ENCODE peak calls at places on chromosomes 1 and 21, in seven cellular contexts. Z is substantia nigra, J is breast epithelium, X is dorsolateral prefrontal cortex, E is AG04450, P is K562, L is neural progenitor cell. V is an unnamed sample.

GRCh38 chr1:62676606-62677356 is 11.4 kb downstream of the DOCK7 start:
- DNase-seq in Z (no peak), J (no peak), X (no peak), E (no peak), P (no peak), L (no peak), V (no peak)

GRCh38 chr1:88276158-88276557 is 407.9 kb upstream of the PKN2 start:
- DNase-seq in Z (no peak), J (no peak), X (no peak), E (no peak), P (no peak), L (no peak), V (no peak)

GRCh38 chr1:154445040-154445472 is 39.9 kb downstream of the IL6R start:
- DNase-seq in Z (no peak), J (no peak), X (no peak), E (peak; percentile 61), P (no peak), L (no peak), V (no peak)

GRCh38 chr21:36783612-36784383 is 84.9 kb downstream of the SIM2 start:
- DNase-seq in Z (no peak), J (no peak), X (no peak), E (peak; percentile 65), P (no peak), L (no peak), V (no peak)

GRCh38 chr1:224996266-224996665 is 66.8 kb downstream of the DNAH14 start:
- DNase-seq in Z (no peak), J (no peak), X (no peak), E (no peak), P (no peak), L (no peak), V (no peak)

GRCh38 chr1:86546787-86547221 is at the start of gene CLCA4:
- DNase-seq in Z (no peak), J (no peak), X (no peak), E (no peak), P (no peak), L (no peak), V (no peak)

GRCh38 chr1:84877592-84877991 is 15.4 kb downstream of the LPAR3 start:
- DNase-seq in Z (no peak), J (no peak), X (no peak), E (peak; percentile 46), P (no peak), L (no peak), V (no peak)

GRCh38 chr1:155871390-155871789 is 12.0 kb downstream of the SYT11 start:
- DNase-seq in Z (peak; percentile 85), J (no peak), X (peak; percentile 91), E (no peak), P (no peak), L (peak; percentile 38), V (peak; percentile 90)

GRCh38 chr1:178438432-178438831 is 58.3 kb downstream of the CLEC20A start:
- DNase-seq in Z (no peak), J (no peak), X (no peak), E (no peak), P (no peak), L (no peak), V (no peak)

GRCh38 chr21:39519835-39520234 is 68.1 kb downstream of the SH3BGR start:
- DNase-seq in Z (no peak), J (no peak), X (no peak), E (no peak), P (no peak), L (no peak), V (no peak)

GRCh38 chr1:246930830-246931548 is 759 bp downstream of the AHCTF1 start:
- DNase-seq in Z (peak; percentile 60), J (peak; percentile 44), X (peak; percentile 48), E (no peak), P (peak; percentile 56), L (no peak), V (peak; percentile 48)

GRCh38 chr21:43372663-43373386 is 54.1 kb downstream of the SIK1 start:
- DNase-seq in Z (no peak), J (peak; percentile 84), X (no peak), E (no peak), P (no peak), L (no peak), V (no peak)

GRCh38 chr1:160942926-160943325 is 11.7 kb downstream of the ITLN2 start:
- DNase-seq in Z (no peak), J (no peak), X (no peak), E (no peak), P (no peak), L (peak; percentile 12), V (no peak)

GRCh38 chr21:15221799-15222386 is 157.1 kb upstream of the NRIP1 start:
- DNase-seq in Z (no peak), J (no peak), X (no peak), E (peak; percentile 7), P (no peak), L (peak; percentile 23), V (no peak)

GRCh38 chr21:45019887-45020537 is 54.4 kb upstream of the ADARB1 start:
- DNase-seq in Z (no peak), J (no peak), X (no peak), E (no peak), P (no peak), L (no peak), V (no peak)

GRCh38 chr1:215636258-215636965 is 69.3 kb downstream of the KCTD3 start:
- DNase-seq in Z (no peak), J (peak; percentile 41), X (no peak), E (no peak), P (no peak), L (no peak), V (no peak)

GRCh38 chr1:28329395-28330153 is 734 bp downstream of the MED18 start:
- DNase-seq in Z (no peak), J (no peak), X (no peak), E (no peak), P (no peak), L (peak; percentile 60), V (no peak)

GRCh38 chr1:62417351-62417999 is 19.4 kb upstream of the USP1 start:
- DNase-seq in Z (no peak), J (no peak), X (no peak), E (no peak), P (no peak), L (no peak), V (no peak)

GRCh38 chr1:156477526-156478249 is 22.9 kb downstream of the MEF2D start:
- DNase-seq in Z (peak; percentile 23), J (no peak), X (no peak), E (no peak), P (no peak), L (no peak), V (no peak)

GRCh38 chr1:27227765-27228164 is 6.7 kb upstream of the WDTC1 start:
- DNase-seq in Z (no peak), J (no peak), X (no peak), E (no peak), P (no peak), L (no peak), V (no peak)

GRCh38 chr1:109277434-109278204 is 5.3 kb downstream of the PSRC1 start:
- DNase-seq in Z (peak; percentile 82), J (no peak), X (peak; percentile 84), E (no peak), P (peak; percentile 91), L (peak; percentile 82), V (peak; percentile 72)

GRCh38 chr1:112544011-112544688 is 35.4 kb downstream of the WNT2B start:
- DNase-seq in Z (no peak), J (no peak), X (no peak), E (peak; percentile 63), P (no peak), L (no peak), V (no peak)

GRCh38 chr1:112541299-112541698 is 32.5 kb downstream of the WNT2B start:
- DNase-seq in Z (no peak), J (no peak), X (no peak), E (no peak), P (no peak), L (no peak), V (no peak)

GRCh38 chr1:112542206-112542973 is 33.6 kb downstream of the WNT2B start:
- DNase-seq in Z (no peak), J (no peak), X (no peak), E (no peak), P (no peak), L (no peak), V (no peak)

GRCh38 chr1:112546076-112546475 is 37.3 kb downstream of the WNT2B start:
- DNase-seq in Z (no peak), J (no peak), X (no peak), E (no peak), P (no peak), L (no peak), V (no peak)

DNA sequence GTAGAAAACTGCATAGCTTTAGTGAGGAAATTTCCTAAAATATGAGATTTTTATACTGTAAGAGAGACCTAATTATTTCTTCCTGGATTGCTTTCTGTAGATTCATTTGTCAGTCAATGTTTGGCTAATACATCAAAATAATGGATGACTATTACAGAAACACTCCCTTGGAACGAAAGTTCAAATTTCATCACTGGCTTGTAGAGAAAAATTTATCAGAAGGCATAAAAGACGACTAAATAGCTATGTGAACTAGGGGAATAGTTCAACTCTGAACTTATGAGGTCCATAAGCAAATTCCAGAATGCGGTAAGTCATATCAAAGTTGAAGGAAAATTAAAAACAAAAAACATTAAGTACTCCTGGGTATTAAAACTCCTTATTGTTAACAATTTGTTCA is 36.0 kb downstream of the WNT2B start:
- DNase-seq in Z (no peak), J (no peak), X (no peak), E (no peak), P (no peak), L (no peak), V (no peak)
- H3K27ac ChIP-seq in Z (no peak overlapping the region), J (no peak overlapping the region), X (no peak overlapping the region), E (no peak overlapping the region), P (no peak overlapping the region), L (no peak overlapping the region), V (no peak overlapping the region)

GRCh38 chr1:150970818-150971582 is 3.6 kb downstream of the CERS2 start:
- DNase-seq in Z (peak; percentile 28), J (peak; percentile 58), X (peak; percentile 31), E (peak; percentile 26), P (no peak), L (peak; percentile 60), V (no peak)
- H3K27ac ChIP-seq in Z (peak overlapping the region; percentile 93), J (peak overlapping the region; percentile 99), X (peak overlapping the region; percentile 95), E (peak overlapping the region; percentile 47), P (peak overlapping the region; percentile 26), L (peak overlapping the region; percentile 35), V (peak overlapping the region; percentile 63)

GRCh38 chr1:9399510-9400424 is 107.1 kb downstream of the SPSB1 start:
- DNase-seq in Z (peak; percentile 20), J (no peak), X (no peak), E (no peak), P (no peak), L (no peak), V (peak; percentile 32)
- H3K27ac ChIP-seq in Z (peak overlapping the region; percentile 92), J (no peak overlapping the region), X (peak overlapping the region; percentile 90), E (peak overlapping the region; percentile 39), P (no peak overlapping the region), L (no peak overlapping the region), V (peak overlapping the region; percentile 93)

DNA sequence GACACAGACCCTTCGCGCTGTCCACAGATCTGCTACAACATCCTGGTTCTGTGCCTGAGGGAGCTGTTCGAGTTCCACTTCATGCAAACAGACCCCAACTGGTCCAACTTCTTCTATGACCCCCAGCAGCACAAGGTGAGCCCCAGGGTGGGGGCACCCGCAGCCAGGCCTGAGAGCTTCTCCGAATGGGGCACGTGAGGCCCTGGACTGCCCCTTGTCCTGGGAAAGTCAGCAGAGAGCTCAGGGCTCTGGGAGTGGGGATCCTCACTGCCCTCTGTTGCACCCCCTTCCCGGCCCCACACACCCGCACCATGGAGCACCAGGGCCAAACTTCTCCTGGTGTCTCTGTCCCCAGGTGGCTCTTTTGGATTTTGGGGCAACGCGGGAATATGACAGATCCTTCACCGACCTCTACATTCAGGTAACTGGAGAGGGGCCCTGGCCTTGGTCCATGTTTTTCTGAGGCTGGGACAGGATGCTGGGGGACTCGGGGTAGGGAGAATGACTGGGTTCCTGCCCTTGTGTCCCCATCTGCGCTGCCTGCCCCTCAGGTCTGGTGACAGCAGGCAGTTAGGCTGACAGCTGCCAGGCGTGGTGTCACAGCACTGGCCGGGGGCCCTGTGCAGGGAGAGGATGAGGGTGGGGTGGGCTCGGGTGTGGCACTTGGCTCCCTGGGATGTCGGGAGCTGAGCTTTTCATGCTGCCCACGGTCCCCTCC is 44.6 kb downstream of the COQ8A start:
- DNase-seq in Z (no peak), J (no peak), X (no peak), E (no peak), P (no peak), L (no peak), V (no peak)
- H3K27ac ChIP-seq in Z (peak overlapping the region; percentile 82), J (peak overlapping the region; percentile 21), X (peak overlapping the region; percentile 90), E (no peak overlapping the region), P (no peak overlapping the region), L (no peak overlapping the region), V (no peak overlapping the region)